ENCODE peak calls at places on chromosome X, in four cellular contexts. One of them, this sample, is unnamed.

GRCh38 chrX:72715546-72715945 is 1.4 kb upstream of the PHKA1 start:
- DNase-seq in SW480: no peak
- DNase-seq in NCI-H510A: no peak
- DNase-seq in memory B cell: no peak
- DNase-seq in this sample: no peak

GRCh38 chrX:70455366-70456202 is 10.9 kb downstream of the DLG3 start:
- DNase-seq in NCI-H510A: peak
- DNase-seq in memory B cell: no peak
- DNase-seq in SW480: peak
- DNase-seq in this sample: peak

GRCh38 chrX:96372313-96373046 is 312.2 kb upstream of the DIAPH2 start:
- DNase-seq in SW480: peak
- DNase-seq in NCI-H510A: no peak
- DNase-seq in memory B cell: no peak
- DNase-seq in this sample: no peak

GRCh38 chrX:135737361-135738071 is 24.1 kb downstream of the CT45A1 start:
- DNase-seq in memory B cell: no peak
- DNase-seq in NCI-H510A: no peak
- DNase-seq in SW480: peak
- DNase-seq in this sample: no peak

GRCh38 chrX:71256051-71256450 is 2.1 kb upstream of the ZMYM3 start:
- DNase-seq in NCI-H510A: no peak
- DNase-seq in SW480: no peak
- DNase-seq in memory B cell: no peak
- DNase-seq in this sample: no peak

GRCh38 chrX:116379854-116380253 is 56.6 kb upstream of the SLC6A14 start:
- DNase-seq in NCI-H510A: no peak
- DNase-seq in memory B cell: no peak
- DNase-seq in SW480: no peak
- DNase-seq in this sample: no peak

GRCh38 chrX:130247996-130248395 is 20.7 kb downstream of the ZNF280C start:
- DNase-seq in memory B cell: no peak
- DNase-seq in NCI-H510A: no peak
- DNase-seq in SW480: no peak
- DNase-seq in this sample: no peak

GRCh38 chrX:119708936-119709335 is 16.0 kb upstream of the SEPTIN6 start:
- DNase-seq in memory B cell: no peak
- DNase-seq in SW480: no peak
- DNase-seq in NCI-H510A: no peak
- DNase-seq in this sample: no peak

GRCh38 chrX:125394449-125394848 is 74.8 kb downstream of the TEX13C start:
- DNase-seq in SW480: no peak
- DNase-seq in memory B cell: no peak
- DNase-seq in NCI-H510A: no peak
- DNase-seq in this sample: no peak

GRCh38 chrX:107076158-107076557 is 42.5 kb downstream of the RBM41 start:
- DNase-seq in NCI-H510A: no peak
- DNase-seq in SW480: no peak
- DNase-seq in memory B cell: no peak
- DNase-seq in this sample: no peak

GRCh38 chrX:103681443-103681842 is 5.1 kb downstream of the MORF4L2 start:
- DNase-seq in SW480: no peak
- DNase-seq in NCI-H510A: no peak
- DNase-seq in memory B cell: no peak
- DNase-seq in this sample: no peak

GRCh38 chrX:13990126-13990525 is 39.6 kb downstream of the GEMIN8 start:
- DNase-seq in NCI-H510A: no peak
- DNase-seq in memory B cell: no peak
- DNase-seq in SW480: no peak
- DNase-seq in this sample: no peak

GRCh38 chrX:13666836-13667235 is 13.9 kb downstream of the TCEANC start:
- DNase-seq in SW480: no peak
- DNase-seq in memory B cell: no peak
- DNase-seq in NCI-H510A: no peak
- DNase-seq in this sample: no peak

GRCh38 chrX:109992203-109992602 is 10.7 kb upstream of the TMEM164 start:
- DNase-seq in SW480: no peak
- DNase-seq in NCI-H510A: no peak
- DNase-seq in memory B cell: no peak
- DNase-seq in this sample: no peak

GRCh38 chrX:11758400-11759171 is 549 bp downstream of the MSL3 start:
- DNase-seq in NCI-H510A: peak
- DNase-seq in SW480: peak
- DNase-seq in memory B cell: peak
- DNase-seq in this sample: peak

GRCh38 chrX:117989512-117989911 is 127.1 kb downstream of the KLHL13 start:
- DNase-seq in NCI-H510A: no peak
- DNase-seq in SW480: no peak
- DNase-seq in memory B cell: no peak
- DNase-seq in this sample: no peak

GRCh38 chrX:118493653-118494297 is 1.8 kb upstream of the DOCK11 start:
- DNase-seq in memory B cell: no peak
- DNase-seq in SW480: no peak
- DNase-seq in NCI-H510A: no peak
- DNase-seq in this sample: no peak

GRCh38 chrX:1321689-1322088 is 14.9 kb upstream of the IL3RA start:
- DNase-seq in NCI-H510A: no peak
- DNase-seq in SW480: no peak
- DNase-seq in memory B cell: no peak
- DNase-seq in this sample: no peak

GRCh38 chrX:130086414-130087207 is 23.7 kb downstream of the ELF4 start:
- DNase-seq in memory B cell: no peak
- DNase-seq in SW480: no peak
- DNase-seq in NCI-H510A: peak
- DNase-seq in this sample: peak

GRCh38 chrX:1535241-1536041 is 1.5 kb downstream of the P2RY8 start:
- DNase-seq in SW480: no peak
- DNase-seq in NCI-H510A: no peak
- DNase-seq in memory B cell: peak
- DNase-seq in this sample: peak

GRCh38 chrX:110394653-110395052 is 36.0 kb downstream of the RTL9 start:
- DNase-seq in SW480: peak
- DNase-seq in memory B cell: no peak
- DNase-seq in NCI-H510A: no peak
- DNase-seq in this sample: no peak

GRCh38 chrX:17459008-17459407 is 84.0 kb downstream of the NHS start:
- DNase-seq in SW480: no peak
- DNase-seq in memory B cell: no peak
- DNase-seq in NCI-H510A: no peak
- DNase-seq in this sample: peak

GRCh38 chrX:54747713-54748393 is 50.2 kb downstream of the ITIH6 start:
- DNase-seq in memory B cell: no peak
- DNase-seq in SW480: no peak
- DNase-seq in NCI-H510A: no peak
- DNase-seq in this sample: no peak

GRCh38 chrX:38172596-38172995 is 48.1 kb downstream of the SRPX start:
- DNase-seq in NCI-H510A: no peak
- DNase-seq in SW480: no peak
- DNase-seq in memory B cell: no peak
- DNase-seq in this sample: no peak